ENCODE peak calls at places on chromosome 1, in five cellular contexts. G, B, S, P and F are unnamed samples.
A peak's percentile ranks its signal among the peaks of the same experiment; 100 is the strongest.

GRCh38 chr1:65260851-65261473 is 48.4 kb upstream of the DNAJC6 start:
- DNase-seq in G (no peak), B (no peak), S (peak; percentile 92), P (no peak), F (peak; percentile 75)

GRCh38 chr1:56712150-56712549 is 67.0 kb downstream of the PRKAA2 start:
- DNase-seq in G (no peak), B (no peak), S (no peak), P (no peak), F (no peak)

GRCh38 chr1:176843352-176844297 is 320.9 kb downstream of the ASTN1 start:
- DNase-seq in G (no peak), B (peak; percentile 71), S (peak; percentile 78), P (no peak), F (no peak)

GRCh38 chr1:227942716-227943261 is 4.9 kb downstream of the WNT9A start:
- DNase-seq in G (no peak), B (no peak), S (no peak), P (no peak), F (no peak)

GRCh38 chr1:207944571-207944970 is 33.6 kb upstream of the CD34 start:
- DNase-seq in G (no peak), B (no peak), S (peak; percentile 41), P (no peak), F (no peak)

GRCh38 chr1:16073490-16074104 is at the start of gene FAM131C:
- DNase-seq in G (no peak), B (peak; percentile 47), S (peak; percentile 72), P (no peak), F (peak; percentile 40)

GRCh38 chr1:67761730-67762129 is 71.5 kb downstream of the GNG12 start:
- DNase-seq in G (no peak), B (no peak), S (no peak), P (no peak), F (no peak)

GRCh38 chr1:98500324-98500723 is 161.2 kb upstream of the SNX7 start:
- DNase-seq in G (no peak), B (no peak), S (no peak), P (no peak), F (no peak)